ENCODE peak calls at places on chromosomes 6 and 20, in six cellular contexts. V, X, U, E, I and F are unnamed samples.
A peak's percentile ranks its signal among the peaks of the same experiment; 100 is the strongest.

GRCh38 chr6:167047554-167047953 is 48.4 kb downstream of the CEP43 start:
- DNase-seq in I (no peak), U (no peak), V (peak; percentile 17), X (no peak), E (no peak), F (no peak)

GRCh38 chr6:3496395-3496794 is 39.5 kb upstream of the SLC22A23 start:
- DNase-seq in V (no peak), X (no peak), I (no peak), E (no peak), U (no peak), F (no peak)

GRCh38 chr20:63689046-63690000 is 7.1 kb upstream of the TNFRSF6B start:
- DNase-seq in U (no peak), X (no peak), I (no peak), V (no peak), E (no peak), F (no peak)

GRCh38 chr6:36666726-36667591 is 11.6 kb upstream of the CDKN1A start:
- DNase-seq in I (no peak), V (no peak), E (peak; percentile 97), X (peak; percentile 78), U (peak; percentile 97), F (no peak)

GRCh38 chr6:98828991-98829411 is 5.4 kb upstream of the POU3F2 start:
- DNase-seq in V (no peak), X (no peak), U (no peak), E (no peak), I (no peak), F (no peak)

GRCh38 chr20:10201321-10201870 is 17.2 kb upstream of the SNAP25 start:
- DNase-seq in U (no peak), X (no peak), V (no peak), E (peak; percentile 70), I (no peak), F (no peak)

GRCh38 chr6:5090603-5091002 is 5.5 kb downstream of the PPP1R3G start:
- DNase-seq in I (no peak), U (no peak), E (no peak), X (no peak), V (no peak), F (no peak)

GRCh38 chr6:110357696-110358535 is at the start of gene METTL24:
- DNase-seq in U (no peak), E (no peak), X (no peak), I (peak; percentile 81), V (no peak), F (no peak)

GRCh38 chr6:36244641-36245280 is 25.1 kb upstream of the PNPLA1 start:
- DNase-seq in X (no peak), E (no peak), I (no peak), V (no peak), U (no peak), F (no peak)

GRCh38 chr6:113011803-113012202 is 664.7 kb downstream of the RFPL4B start:
- DNase-seq in V (no peak), X (no peak), I (no peak), U (no peak), E (peak; percentile 91), F (no peak)

GRCh38 chr6:25010917-25011625 is 75.3 kb upstream of the RIPOR2 start:
- DNase-seq in X (no peak), U (no peak), E (peak; percentile 68), I (no peak), V (no peak), F (no peak)

GRCh38 chr20:24950128-24950835 is 1.2 kb downstream of the CST7 start:
- DNase-seq in X (no peak), U (no peak), V (no peak), E (no peak), I (no peak), F (peak; percentile 93)

GRCh38 chr6:121443953-121444590 is 8.6 kb downstream of the GJA1 start:
- DNase-seq in U (no peak), X (no peak), E (no peak), V (no peak), I (no peak), F (no peak)

GRCh38 chr6:340991-341827 is 48.9 kb downstream of the DUSP22 start:
- DNase-seq in E (no peak), V (no peak), U (no peak), X (no peak), I (no peak), F (no peak)

GRCh38 chr6:121334299-121335104 is at the start of gene TBC1D32:
- DNase-seq in E (peak; percentile 92), I (peak; percentile 96), X (peak; percentile 84), U (peak; percentile 49), V (peak; percentile 80), F (peak; percentile 93)

GRCh38 chr6:6125495-6125894 is 118.8 kb upstream of the NRN1 start:
- DNase-seq in V (no peak), X (no peak), U (no peak), I (no peak), E (no peak), F (no peak)

GRCh38 chr6:2179950-2180349 is 65.5 kb downstream of the GMDS start:
- DNase-seq in E (peak; percentile 47), I (no peak), U (no peak), V (no peak), X (no peak), F (no peak)

GRCh38 chr20:47278907-47279348 is 77.6 kb downstream of the ZMYND8 start:
- DNase-seq in X (no peak), V (no peak), I (no peak), U (no peak), E (no peak), F (no peak)

GRCh38 chr6:128491041-128491642 is 29.3 kb downstream of the PTPRK start:
- DNase-seq in V (no peak), X (no peak), I (no peak), U (no peak), E (no peak), F (no peak)

GRCh38 chr6:96499781-96500180 is 21.8 kb upstream of the UFL1 start:
- DNase-seq in X (no peak), V (no peak), U (no peak), I (no peak), E (no peak), F (no peak)

GRCh38 chr6:3457710-3458605 is 1.1 kb upstream of the SLC22A23 start:
- DNase-seq in I (no peak), U (peak; percentile 50), E (peak; percentile 11), X (no peak), V (no peak), F (no peak)

GRCh38 chr6:28225056-28225834 is at the start of gene ZSCAN9:
- DNase-seq in V (peak; percentile 20), E (peak; percentile 88), U (peak; percentile 90), I (peak; percentile 95), X (peak; percentile 82), F (no peak)

GRCh38 chr20:60009826-60010616 is 51.8 kb downstream of the CDH26 start:
- DNase-seq in V (no peak), E (no peak), I (peak; percentile 81), X (no peak), U (no peak), F (peak; percentile 82)